ENCODE peak calls at places on chromosome 16, in five cellular contexts. F, R, P, D and U are unnamed samples.

GRCh38 chr16:8571061-8571596 is 19.2 kb downstream of the TMEM114 start:
- DNase-seq in R (no peak), D (no peak), F (peak), P (no peak), U (no peak)

GRCh38 chr16:1333149-1333812 is at the start of gene BAIAP3:
- DNase-seq in F (no peak), D (no peak), R (peak), P (no peak), U (no peak)

GRCh38 chr16:53892155-53892554 is 188.2 kb downstream of the FTO start:
- DNase-seq in F (peak), R (no peak), P (no peak), D (peak), U (no peak)

GRCh38 chr16:89365044-89365467 is 125.3 kb downstream of the ANKRD11 start:
- DNase-seq in F (peak), R (no peak), D (no peak), P (no peak), U (no peak)

GRCh38 chr16:67822511-67822910 is 15.8 kb downstream of the TSNAXIP1 start:
- DNase-seq in P (no peak), R (no peak), D (no peak), F (no peak), U (no peak)

GRCh38 chr16:68901910-68902309 is 58.6 kb downstream of the TANGO6 start:
- DNase-seq in R (no peak), D (no peak), P (no peak), F (peak), U (no peak)

GRCh38 chr16:68756250-68757051 is 19.4 kb downstream of the CDH1 start:
- DNase-seq in F (no peak), D (no peak), R (no peak), P (no peak), U (no peak)

GRCh38 chr16:46859719-46860152 is 24.4 kb upstream of the GPT2 start:
- DNase-seq in P (peak), F (peak), D (peak), R (no peak), U (no peak)

GRCh38 chr16:89435051-89435450 is 55.3 kb downstream of the ANKRD11 start:
- DNase-seq in F (no peak), D (no peak), R (no peak), P (no peak), U (no peak)

GRCh38 chr16:54942353-54942943 is 11.8 kb downstream of the IRX5 start:
- DNase-seq in D (no peak), F (no peak), R (no peak), P (no peak), U (no peak)

GRCh38 chr16:69367980-69368379 is 16.4 kb upstream of the TMED6 start:
- DNase-seq in F (peak), P (no peak), D (peak), R (no peak), U (no peak)

GRCh38 chr16:70422543-70422942 is 16.4 kb downstream of the ST3GAL2 start:
- DNase-seq in D (no peak), F (no peak), P (no peak), R (no peak), U (no peak)

GRCh38 chr16:53052519-53053501 is at the start of gene CHD9NB:
- DNase-seq in P (no peak), F (peak), R (no peak), D (peak), U (no peak)

GRCh38 chr16:52539197-52539596 is 7.7 kb downstream of the TOX3 start:
- DNase-seq in R (no peak), D (no peak), P (no peak), F (no peak), U (no peak)

GRCh38 chr16:58506241-58507194 is 6.6 kb downstream of the NDRG4 start:
- DNase-seq in R (no peak), F (no peak), P (no peak), D (peak), U (no peak)

GRCh38 chr16:51994597-51994996 is 552.3 kb downstream of the TOX3 start:
- DNase-seq in P (no peak), D (no peak), R (no peak), F (no peak), U (no peak)

GRCh38 chr16:66357523-66357928 is 9.0 kb upstream of the CDH5 start:
- DNase-seq in D (peak), P (no peak), F (peak), R (no peak), U (no peak)

GRCh38 chr16:12539185-12539929 is 264.3 kb downstream of the CPPED1 start:
- DNase-seq in F (peak), P (no peak), R (no peak), D (no peak), U (no peak)

GRCh38 chr16:79542196-79542859 is 58.2 kb downstream of the MAF start:
- DNase-seq in F (no peak), D (peak), R (no peak), P (peak), U (peak)

GRCh38 chr16:48335961-48336360 is 49.3 kb downstream of the SIAH1 start:
- DNase-seq in D (no peak), F (peak), R (no peak), P (no peak), U (no peak)

GRCh38 chr16:12341423-12341822 is 364.9 kb downstream of the SNX29 start:
- DNase-seq in F (peak), D (no peak), P (no peak), R (no peak), U (no peak)

GRCh38 chr16:20300312-20301097 is 26.8 kb downstream of the GP2 start:
- DNase-seq in F (peak), R (no peak), D (peak), P (no peak), U (peak)

GRCh38 chr16:71564377-71564967 is 12.4 kb downstream of the TAT start:
- DNase-seq in F (no peak), P (no peak), D (no peak), R (no peak), U (no peak)

GRCh38 chr16:8554881-8555280 is 35.4 kb downstream of the TMEM114 start:
- DNase-seq in R (no peak), P (no peak), D (no peak), F (no peak), U (no peak)

GRCh38 chr16:16143038-16143763 is 80.1 kb downstream of the ABCC6 start:
- DNase-seq in F (no peak), D (no peak), R (no peak), P (no peak), U (no peak)

GRCh38 chr16:59733321-59733720 is 999.2 kb upstream of the GOT2 start:
- DNase-seq in F (no peak), P (no peak), R (no peak), D (no peak), U (no peak)

GRCh38 chr16:81480856-81481821 is 36.5 kb downstream of the CMIP start:
- DNase-seq in R (no peak), D (peak), F (no peak), P (peak), U (peak)

DNA sequence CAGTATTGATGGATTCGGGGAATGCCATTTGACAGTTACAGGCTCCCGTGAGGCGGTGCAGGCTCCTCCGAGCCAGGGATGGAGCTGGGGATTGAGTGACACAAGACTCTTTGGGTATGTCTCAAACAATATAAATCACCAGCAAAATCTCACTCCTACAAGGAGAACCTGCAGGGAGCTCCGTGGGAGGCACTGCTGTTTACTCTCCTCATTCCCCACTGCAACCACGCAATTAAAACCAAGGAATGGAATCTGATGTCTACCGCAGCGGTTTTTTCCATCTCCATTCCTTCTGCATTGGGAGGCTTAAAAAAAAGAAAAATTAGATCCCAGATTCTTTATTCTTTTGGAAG is 157.9 kb downstream of the WWOX start:
- DNase-seq in D (no peak), P (no peak), F (no peak), R (no peak), U (no peak)
- H3K27ac ChIP-seq in D (no peak), P (no peak), F (no peak), R (no peak), U (no peak)

GRCh38 chr16:85663891-85664321 is 24.8 kb downstream of the GINS2 start:
- DNase-seq in D (peak), F (no peak), P (peak), R (no peak), U (peak)
- H3K27ac ChIP-seq in D (no peak), F (no peak), P (no peak), R (no peak), U (no peak)

GRCh38 chr16:85113913-85114312 is 1.6 kb upstream of the CIBAR2 start:
- DNase-seq in R (no peak), D (no peak), F (no peak), P (no peak), U (no peak)
- H3K27ac ChIP-seq in R (no peak), D (no peak), F (no peak), P (no peak), U (no peak)

DNA sequence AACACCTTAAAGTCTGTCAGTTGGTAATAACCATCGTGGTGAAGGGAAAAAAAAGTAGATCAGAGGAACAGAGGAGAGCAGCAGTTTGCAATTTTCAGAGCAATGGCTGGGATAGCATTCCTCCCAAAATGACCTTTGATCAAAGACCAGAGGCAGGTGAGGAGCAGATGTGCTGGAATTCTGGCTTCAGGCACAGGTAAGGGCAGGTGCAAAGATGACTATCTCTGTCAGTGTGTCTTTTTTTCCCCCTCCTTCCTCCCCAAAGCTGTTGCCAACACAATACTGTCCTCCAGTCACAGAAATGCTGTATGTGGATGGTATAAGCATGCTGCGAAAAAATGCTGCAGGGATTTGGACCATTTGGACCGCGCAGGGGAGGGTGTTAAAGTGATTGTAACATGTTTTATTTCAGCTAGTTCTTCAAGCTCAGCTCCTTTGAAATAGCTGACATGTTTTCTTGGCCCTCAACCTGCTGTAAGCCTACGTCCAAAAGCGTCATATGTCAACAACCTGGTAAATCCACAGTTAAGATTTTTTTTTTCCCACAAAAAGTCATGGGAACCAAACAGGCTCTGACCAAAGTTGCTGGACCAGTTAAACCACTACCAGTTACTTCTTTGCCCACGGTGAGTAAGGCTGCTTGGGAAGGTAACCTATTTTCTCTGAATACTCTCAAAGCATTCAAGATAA is 166.5 kb downstream of the XYLT1 start:
- DNase-seq in D (no peak), F (peak), R (no peak), P (no peak), U (no peak)
- H3K27ac ChIP-seq in D (no peak), F (no peak), R (no peak), P (peak), U (no peak)

DNA sequence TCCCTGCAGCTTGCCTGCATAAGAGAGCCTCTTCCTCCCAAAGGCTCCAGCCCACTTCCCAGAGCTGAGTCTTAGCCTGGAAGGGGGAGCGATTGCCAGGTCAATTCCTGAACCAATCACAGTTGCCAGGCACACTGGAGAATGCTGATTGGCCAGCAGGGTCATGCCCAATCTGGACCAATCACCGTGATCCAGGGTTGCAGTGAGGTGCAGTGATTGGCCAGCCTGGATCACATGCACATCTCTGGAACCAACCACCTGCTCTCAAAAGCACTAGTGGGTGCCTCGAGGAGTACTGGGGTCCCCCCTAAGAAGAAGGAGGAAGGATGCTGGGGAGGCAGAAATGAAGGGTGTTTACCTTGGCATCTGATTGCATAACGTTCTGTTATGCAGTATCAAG is 18.4 kb downstream of the NAGPA start:
- DNase-seq in P (no peak), D (no peak), R (no peak), F (no peak), U (no peak)
- H3K27ac ChIP-seq in P (no peak), D (no peak), R (no peak), F (no peak), U (no peak)

DNA sequence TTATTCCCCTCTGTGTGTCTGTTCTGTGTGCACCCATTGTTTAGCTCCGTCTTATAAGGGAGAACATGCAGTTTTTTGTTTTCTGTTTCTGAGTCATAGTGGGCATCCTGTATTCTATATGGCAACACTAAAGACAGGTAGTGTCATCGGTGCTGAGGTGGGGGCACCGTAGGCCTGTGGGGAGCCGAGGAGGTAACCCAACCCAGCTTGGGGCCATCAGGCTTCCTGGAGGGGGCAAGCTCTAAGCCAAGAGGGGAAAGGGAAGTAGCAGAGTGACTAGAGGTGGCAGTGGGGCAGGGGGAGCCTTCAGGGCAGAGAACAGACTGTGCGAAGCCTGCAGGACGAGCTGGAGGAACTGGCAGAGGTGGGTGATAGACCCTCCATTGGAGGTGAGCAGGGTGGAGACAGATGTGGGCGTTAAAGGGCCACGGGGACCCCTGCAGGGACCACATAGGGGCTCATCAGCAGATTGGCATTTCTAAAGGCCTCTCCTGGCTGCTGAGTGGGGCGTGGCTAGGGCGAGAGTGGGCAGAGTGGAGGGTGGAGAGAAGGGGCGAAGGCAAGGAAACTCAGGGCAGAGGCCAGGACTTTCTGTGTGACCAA is 36.5 kb downstream of the CPNE2 start:
- DNase-seq in P (no peak), F (no peak), D (no peak), R (no peak), U (no peak)
- H3K27ac ChIP-seq in P (no peak), F (no peak), D (no peak), R (no peak), U (no peak)